ENCODE peak calls at places on chromosomes 16 and 17, in seven cellular contexts. One of them, this sample, is unnamed.

GRCh38 chr17:41548844-41549595 is 20.9 kb upstream of the KRT19 start:
- DNase-seq in A549: peak; percentile 94
- DNase-seq in fibroblast of the aortic adventitia: peak; percentile 90
- DNase-seq in testis: peak; percentile 92
- DNase-seq in upper lobe of right lung: peak; percentile 92
- DNase-seq in fibroblast of lung: peak; percentile 88
- DNase-seq in endothelial cell of umbilical vein: peak; percentile 74
- DNase-seq in this sample: peak; percentile 52

GRCh38 chr16:85564277-85565051 is 48.7 kb upstream of the GSE1 start:
- DNase-seq in A549: peak; percentile 38
- DNase-seq in fibroblast of the aortic adventitia: no peak
- DNase-seq in testis: no peak
- DNase-seq in upper lobe of right lung: peak; percentile 79
- DNase-seq in fibroblast of lung: no peak
- DNase-seq in endothelial cell of umbilical vein: no peak
- DNase-seq in this sample: no peak

GRCh38 chr16:84058211-84058610 is 15.6 kb upstream of the SLC38A8 start:
- DNase-seq in A549: no peak
- DNase-seq in fibroblast of the aortic adventitia: no peak
- DNase-seq in testis: no peak
- DNase-seq in upper lobe of right lung: peak; percentile 56
- DNase-seq in fibroblast of lung: no peak
- DNase-seq in endothelial cell of umbilical vein: no peak
- DNase-seq in this sample: no peak

GRCh38 chr17:9009096-9009495 is 12.2 kb upstream of the NTN1 start:
- DNase-seq in A549: no peak
- DNase-seq in fibroblast of the aortic adventitia: no peak
- DNase-seq in testis: no peak
- DNase-seq in upper lobe of right lung: no peak
- DNase-seq in fibroblast of lung: no peak
- DNase-seq in endothelial cell of umbilical vein: no peak
- DNase-seq in this sample: no peak

GRCh38 chr17:6437466-6437865 is 2.5 kb upstream of the AIPL1 start:
- DNase-seq in A549: no peak
- DNase-seq in fibroblast of the aortic adventitia: no peak
- DNase-seq in testis: no peak
- DNase-seq in upper lobe of right lung: no peak
- DNase-seq in fibroblast of lung: no peak
- DNase-seq in endothelial cell of umbilical vein: no peak
- DNase-seq in this sample: no peak

GRCh38 chr16:50153648-50154368 is 702 bp downstream of the TENT4B start:
- DNase-seq in A549: no peak
- DNase-seq in fibroblast of the aortic adventitia: no peak
- DNase-seq in testis: no peak
- DNase-seq in upper lobe of right lung: peak; percentile 78
- DNase-seq in fibroblast of lung: peak; percentile 6
- DNase-seq in endothelial cell of umbilical vein: peak; percentile 28
- DNase-seq in this sample: no peak

GRCh38 chr16:86033016-86033474 is 134.1 kb downstream of the IRF8 start:
- DNase-seq in A549: no peak
- DNase-seq in fibroblast of the aortic adventitia: no peak
- DNase-seq in testis: no peak
- DNase-seq in upper lobe of right lung: peak; percentile 62
- DNase-seq in fibroblast of lung: peak; percentile 43
- DNase-seq in endothelial cell of umbilical vein: no peak
- DNase-seq in this sample: no peak

GRCh38 chr16:2598133-2598641 is 60.4 kb downstream of the PDPK1 start:
- DNase-seq in A549: no peak
- DNase-seq in fibroblast of the aortic adventitia: no peak
- DNase-seq in testis: no peak
- DNase-seq in upper lobe of right lung: peak; percentile 59
- DNase-seq in fibroblast of lung: no peak
- DNase-seq in endothelial cell of umbilical vein: no peak
- DNase-seq in this sample: no peak

GRCh38 chr17:48439072-48439471 is 9.1 kb upstream of the SKAP1 start:
- DNase-seq in A549: no peak
- DNase-seq in fibroblast of the aortic adventitia: no peak
- DNase-seq in testis: no peak
- DNase-seq in upper lobe of right lung: no peak
- DNase-seq in fibroblast of lung: no peak
- DNase-seq in endothelial cell of umbilical vein: no peak
- DNase-seq in this sample: no peak

GRCh38 chr17:2416010-2416734 is 15.3 kb upstream of the MNT start:
- DNase-seq in A549: peak; percentile 84
- DNase-seq in fibroblast of the aortic adventitia: peak; percentile 92
- DNase-seq in testis: peak; percentile 96
- DNase-seq in upper lobe of right lung: peak; percentile 91
- DNase-seq in fibroblast of lung: peak; percentile 73
- DNase-seq in endothelial cell of umbilical vein: peak; percentile 94
- DNase-seq in this sample: no peak

GRCh38 chr17:34999456-34999855 is 19.1 kb downstream of the LIG3 start:
- DNase-seq in A549: no peak
- DNase-seq in fibroblast of the aortic adventitia: no peak
- DNase-seq in testis: no peak
- DNase-seq in upper lobe of right lung: no peak
- DNase-seq in fibroblast of lung: no peak
- DNase-seq in endothelial cell of umbilical vein: no peak
- DNase-seq in this sample: no peak

GRCh38 chr17:34996422-34997029 is 16.2 kb downstream of the LIG3 start:
- DNase-seq in A549: no peak
- DNase-seq in fibroblast of the aortic adventitia: no peak
- DNase-seq in testis: no peak
- DNase-seq in upper lobe of right lung: no peak
- DNase-seq in fibroblast of lung: no peak
- DNase-seq in endothelial cell of umbilical vein: no peak
- DNase-seq in this sample: peak; percentile 75

GRCh38 chr17:34997355-34997862 is 17.1 kb downstream of the LIG3 start:
- DNase-seq in A549: no peak
- DNase-seq in fibroblast of the aortic adventitia: peak; percentile 91
- DNase-seq in testis: peak; percentile 89
- DNase-seq in upper lobe of right lung: no peak
- DNase-seq in fibroblast of lung: peak; percentile 90
- DNase-seq in endothelial cell of umbilical vein: peak; percentile 21
- DNase-seq in this sample: peak; percentile 91

GRCh38 chr17:35001549-35001948 is 21.2 kb downstream of the LIG3 start:
- DNase-seq in A549: no peak
- DNase-seq in fibroblast of the aortic adventitia: peak; percentile 34
- DNase-seq in testis: no peak
- DNase-seq in upper lobe of right lung: no peak
- DNase-seq in fibroblast of lung: no peak
- DNase-seq in endothelial cell of umbilical vein: peak; percentile 14
- DNase-seq in this sample: no peak

GRCh38 chr17:34998205-34998604 is 17.9 kb downstream of the LIG3 start:
- DNase-seq in A549: peak; percentile 78
- DNase-seq in fibroblast of the aortic adventitia: peak; percentile 66
- DNase-seq in testis: peak; percentile 63
- DNase-seq in upper lobe of right lung: peak; percentile 77
- DNase-seq in fibroblast of lung: peak; percentile 60
- DNase-seq in endothelial cell of umbilical vein: peak; percentile 78
- DNase-seq in this sample: no peak
- TF ChIP-seq CTCF in A549: peak; percentile 92
- TF ChIP-seq CTCF in fibroblast of the aortic adventitia: peak; percentile 90
- TF ChIP-seq CTCF in testis: peak; percentile 49
- TF ChIP-seq CTCF in upper lobe of right lung: peak; percentile 56
- TF ChIP-seq CTCF in fibroblast of lung: peak; percentile 72
- TF ChIP-seq CTCF in endothelial cell of umbilical vein: peak; percentile 95
- TF ChIP-seq CTCF in this sample: peak; percentile 92

GRCh38 chr17:1373710-1374237 is 26.2 kb downstream of the YWHAE start:
- DNase-seq in A549: no peak
- DNase-seq in fibroblast of the aortic adventitia: no peak
- DNase-seq in testis: no peak
- DNase-seq in upper lobe of right lung: no peak
- DNase-seq in fibroblast of lung: no peak
- DNase-seq in endothelial cell of umbilical vein: no peak
- DNase-seq in this sample: no peak

GRCh38 chr17:1374426-1375177 is 25.4 kb downstream of the YWHAE start:
- DNase-seq in A549: no peak
- DNase-seq in fibroblast of the aortic adventitia: no peak
- DNase-seq in testis: no peak
- DNase-seq in upper lobe of right lung: no peak
- DNase-seq in fibroblast of lung: peak; percentile 52
- DNase-seq in endothelial cell of umbilical vein: no peak
- DNase-seq in this sample: no peak

GRCh38 chr17:1377334-1377733 is 22.7 kb downstream of the YWHAE start:
- DNase-seq in A549: no peak
- DNase-seq in fibroblast of the aortic adventitia: no peak
- DNase-seq in testis: no peak
- DNase-seq in upper lobe of right lung: no peak
- DNase-seq in fibroblast of lung: no peak
- DNase-seq in endothelial cell of umbilical vein: no peak
- DNase-seq in this sample: no peak

GRCh38 chr17:1375615-1376014 is 24.4 kb downstream of the YWHAE start:
- DNase-seq in A549: no peak
- DNase-seq in fibroblast of the aortic adventitia: no peak
- DNase-seq in testis: no peak
- DNase-seq in upper lobe of right lung: no peak
- DNase-seq in fibroblast of lung: no peak
- DNase-seq in endothelial cell of umbilical vein: no peak
- DNase-seq in this sample: no peak

GRCh38 chr17:1376061-1376460 is 24.0 kb downstream of the YWHAE start:
- DNase-seq in A549: no peak
- DNase-seq in fibroblast of the aortic adventitia: no peak
- DNase-seq in testis: no peak
- DNase-seq in upper lobe of right lung: no peak
- DNase-seq in fibroblast of lung: no peak
- DNase-seq in endothelial cell of umbilical vein: no peak
- DNase-seq in this sample: no peak
- H3K4me3 ChIP-seq in A549: no peak overlapping the region
- H3K4me3 ChIP-seq in fibroblast of the aortic adventitia: no peak overlapping the region
- H3K4me3 ChIP-seq in testis: no peak overlapping the region
- H3K4me3 ChIP-seq in upper lobe of right lung: no peak overlapping the region
- H3K4me3 ChIP-seq in fibroblast of lung: no peak overlapping the region
- H3K4me3 ChIP-seq in endothelial cell of umbilical vein: no peak overlapping the region
- H3K4me3 ChIP-seq in this sample: peak overlapping the region; percentile 2

GRCh38 chr17:32588982-32589381 is 102.2 kb downstream of the CDK5R1 start:
- DNase-seq in A549: peak; percentile 34
- DNase-seq in fibroblast of the aortic adventitia: no peak
- DNase-seq in testis: no peak
- DNase-seq in upper lobe of right lung: no peak
- DNase-seq in fibroblast of lung: no peak
- DNase-seq in endothelial cell of umbilical vein: no peak
- DNase-seq in this sample: no peak
- TF ChIP-seq CTCF in A549: no peak
- TF ChIP-seq CTCF in fibroblast of the aortic adventitia: no peak
- TF ChIP-seq CTCF in testis: no peak
- TF ChIP-seq CTCF in upper lobe of right lung: no peak
- TF ChIP-seq CTCF in fibroblast of lung: no peak
- TF ChIP-seq CTCF in endothelial cell of umbilical vein: no peak
- TF ChIP-seq CTCF in this sample: peak; percentile 41

DNA sequence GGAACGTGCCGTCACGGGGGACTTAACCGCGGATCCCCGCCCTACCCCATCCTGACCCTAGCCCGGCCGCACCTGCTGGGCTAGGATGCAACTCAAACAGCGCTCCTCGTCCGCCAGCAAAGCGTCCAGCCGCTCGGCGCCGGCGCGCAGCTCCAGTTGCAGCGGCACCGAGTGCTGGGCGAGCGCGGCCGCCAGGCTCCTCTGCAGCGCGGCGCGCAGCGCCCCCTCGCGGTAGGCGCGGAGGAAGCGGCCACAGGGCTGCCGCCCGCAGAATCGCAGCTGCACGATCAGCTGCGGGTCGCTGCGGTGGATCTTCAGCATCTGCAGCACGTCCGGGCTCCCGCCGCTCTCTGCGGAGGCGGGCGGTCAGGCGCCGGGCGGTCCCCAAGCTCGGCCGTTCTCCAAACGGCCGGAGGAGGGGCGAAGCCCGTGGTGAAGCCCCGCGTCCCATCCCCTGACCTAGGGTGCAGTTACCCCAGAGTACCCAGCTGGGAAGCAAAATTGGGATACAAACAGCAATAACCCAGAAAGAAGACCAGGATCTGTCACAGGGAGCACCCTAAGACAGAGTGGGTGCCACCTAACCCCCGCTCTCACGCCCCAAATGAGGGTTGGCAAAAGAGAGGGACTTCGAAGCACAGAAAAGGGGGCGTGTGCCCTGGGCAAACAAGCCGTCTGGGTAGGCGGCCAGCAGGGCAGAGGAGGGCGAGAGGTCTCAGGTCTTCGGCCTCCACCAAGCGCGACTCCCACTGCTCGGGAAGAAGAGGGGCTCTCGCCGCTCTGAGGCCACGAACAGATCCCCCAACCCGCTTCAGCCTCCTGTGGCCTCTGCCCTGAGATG is 4.2 kb downstream of the TRADD start:
- DNase-seq in A549: peak; percentile 72
- DNase-seq in fibroblast of the aortic adventitia: peak; percentile 73
- DNase-seq in testis: peak; percentile 80
- DNase-seq in upper lobe of right lung: peak; percentile 89
- DNase-seq in fibroblast of lung: peak; percentile 61
- DNase-seq in endothelial cell of umbilical vein: peak; percentile 60
- DNase-seq in this sample: no peak
- H3K4me3 ChIP-seq in A549: no peak overlapping the region
- H3K4me3 ChIP-seq in fibroblast of the aortic adventitia: no peak overlapping the region
- H3K4me3 ChIP-seq in testis: peak overlapping the region; percentile 29
- H3K4me3 ChIP-seq in upper lobe of right lung: peak overlapping the region; percentile 8
- H3K4me3 ChIP-seq in fibroblast of lung: no peak overlapping the region
- H3K4me3 ChIP-seq in endothelial cell of umbilical vein: no peak overlapping the region
- H3K4me3 ChIP-seq in this sample: peak overlapping the region; percentile 32

GRCh38 chr16:27639588-27640276 is 89.8 kb downstream of the KATNIP start:
- DNase-seq in A549: peak; percentile 53
- DNase-seq in fibroblast of the aortic adventitia: peak; percentile 67
- DNase-seq in testis: peak; percentile 56
- DNase-seq in upper lobe of right lung: no peak
- DNase-seq in fibroblast of lung: peak; percentile 48
- DNase-seq in endothelial cell of umbilical vein: peak; percentile 64
- DNase-seq in this sample: no peak

GRCh38 chr16:27640277-27640600 is 90.3 kb downstream of the KATNIP start:
- DNase-seq in A549: no peak
- DNase-seq in fibroblast of the aortic adventitia: no peak
- DNase-seq in testis: no peak
- DNase-seq in upper lobe of right lung: no peak
- DNase-seq in fibroblast of lung: peak; percentile 13
- DNase-seq in endothelial cell of umbilical vein: no peak
- DNase-seq in this sample: no peak

GRCh38 chr16:27641260-27641659 is 91.3 kb downstream of the KATNIP start:
- DNase-seq in A549: peak; percentile 11
- DNase-seq in fibroblast of the aortic adventitia: no peak
- DNase-seq in testis: peak; percentile 52
- DNase-seq in upper lobe of right lung: no peak
- DNase-seq in fibroblast of lung: no peak
- DNase-seq in endothelial cell of umbilical vein: no peak
- DNase-seq in this sample: no peak

GRCh38 chr16:27644165-27644564 is 94.2 kb downstream of the KATNIP start:
- DNase-seq in A549: no peak
- DNase-seq in fibroblast of the aortic adventitia: no peak
- DNase-seq in testis: no peak
- DNase-seq in upper lobe of right lung: no peak
- DNase-seq in fibroblast of lung: no peak
- DNase-seq in endothelial cell of umbilical vein: no peak
- DNase-seq in this sample: no peak

GRCh38 chr16:27642753-27643152 is 92.8 kb downstream of the KATNIP start:
- DNase-seq in A549: peak; percentile 44
- DNase-seq in fibroblast of the aortic adventitia: peak; percentile 39
- DNase-seq in testis: peak; percentile 28
- DNase-seq in upper lobe of right lung: no peak
- DNase-seq in fibroblast of lung: peak; percentile 20
- DNase-seq in endothelial cell of umbilical vein: no peak
- DNase-seq in this sample: no peak
- TF ChIP-seq CTCF in A549: no peak
- TF ChIP-seq CTCF in fibroblast of the aortic adventitia: no peak
- TF ChIP-seq CTCF in testis: peak; percentile 32
- TF ChIP-seq CTCF in upper lobe of right lung: no peak
- TF ChIP-seq CTCF in fibroblast of lung: peak; percentile 25
- TF ChIP-seq CTCF in endothelial cell of umbilical vein: peak; percentile 20
- TF ChIP-seq CTCF in this sample: peak; percentile 11